ENCODE peak calls at places on chromosomes 1 and 21, in ten cellular contexts. One of them, this sample, is unnamed.

GRCh38 chr1:241738710-241739109 is 86.6 kb downstream of the WDR64 start:
- DNase-seq in osteocyte: no peak
- DNase-seq in HTR-8/SVneo: no peak
- DNase-seq in GM13976: no peak
- DNase-seq in fibroblast of lung: no peak
- DNase-seq in GM03348: no peak
- DNase-seq in B cell: no peak
- DNase-seq in spleen: no peak
- DNase-seq in myocyte: no peak
- DNase-seq in nephron progenitor cell: no peak
- DNase-seq in this sample: no peak

GRCh38 chr21:46323227-46323709 is 402 bp downstream of the C21orf58 start:
- DNase-seq in HTR-8/SVneo: no peak
- DNase-seq in B cell: peak
- DNase-seq in osteocyte: no peak
- DNase-seq in fibroblast of lung: peak
- DNase-seq in spleen: no peak
- DNase-seq in GM03348: peak
- DNase-seq in myocyte: no peak
- DNase-seq in GM13976: no peak
- DNase-seq in nephron progenitor cell: no peak
- DNase-seq in this sample: no peak

GRCh38 chr1:39672551-39672947 is 642 bp upstream of the NT5C1A start:
- DNase-seq in GM03348: no peak
- DNase-seq in myocyte: no peak
- DNase-seq in nephron progenitor cell: peak
- DNase-seq in spleen: no peak
- DNase-seq in fibroblast of lung: no peak
- DNase-seq in osteocyte: no peak
- DNase-seq in GM13976: peak
- DNase-seq in HTR-8/SVneo: no peak
- DNase-seq in B cell: no peak
- DNase-seq in this sample: no peak

GRCh38 chr1:46221749-46222148 is 18.6 kb downstream of the LURAP1 start:
- DNase-seq in spleen: no peak
- DNase-seq in myocyte: no peak
- DNase-seq in fibroblast of lung: no peak
- DNase-seq in GM13976: no peak
- DNase-seq in osteocyte: no peak
- DNase-seq in GM03348: no peak
- DNase-seq in HTR-8/SVneo: no peak
- DNase-seq in B cell: no peak
- DNase-seq in nephron progenitor cell: peak
- DNase-seq in this sample: no peak

GRCh38 chr1:16605532-16605931 is 7.8 kb downstream of the NBPF1 start:
- DNase-seq in HTR-8/SVneo: no peak
- DNase-seq in myocyte: no peak
- DNase-seq in GM03348: no peak
- DNase-seq in B cell: no peak
- DNase-seq in spleen: peak
- DNase-seq in osteocyte: peak
- DNase-seq in fibroblast of lung: no peak
- DNase-seq in GM13976: no peak
- DNase-seq in nephron progenitor cell: no peak
- DNase-seq in this sample: peak

GRCh38 chr1:24095140-24095859 is 16.6 kb downstream of the MYOM3 start:
- DNase-seq in B cell: no peak
- DNase-seq in fibroblast of lung: no peak
- DNase-seq in HTR-8/SVneo: no peak
- DNase-seq in nephron progenitor cell: no peak
- DNase-seq in spleen: no peak
- DNase-seq in osteocyte: no peak
- DNase-seq in GM03348: no peak
- DNase-seq in GM13976: no peak
- DNase-seq in myocyte: no peak
- DNase-seq in this sample: no peak

GRCh38 chr1:37038079-37038702 is 3.9 kb upstream of the GRIK3 start:
- DNase-seq in fibroblast of lung: no peak
- DNase-seq in osteocyte: no peak
- DNase-seq in B cell: no peak
- DNase-seq in spleen: no peak
- DNase-seq in HTR-8/SVneo: peak
- DNase-seq in GM13976: no peak
- DNase-seq in nephron progenitor cell: peak
- DNase-seq in myocyte: no peak
- DNase-seq in GM03348: no peak
- DNase-seq in this sample: no peak

GRCh38 chr1:51669191-51669590 is 52.3 kb downstream of the OSBPL9 start:
- DNase-seq in nephron progenitor cell: no peak
- DNase-seq in HTR-8/SVneo: no peak
- DNase-seq in GM13976: no peak
- DNase-seq in B cell: no peak
- DNase-seq in myocyte: no peak
- DNase-seq in fibroblast of lung: no peak
- DNase-seq in osteocyte: no peak
- DNase-seq in GM03348: no peak
- DNase-seq in spleen: no peak
- DNase-seq in this sample: no peak

GRCh38 chr1:99963041-99963795 is 6.6 kb upstream of the SLC35A3 start:
- DNase-seq in HTR-8/SVneo: no peak
- DNase-seq in GM13976: no peak
- DNase-seq in myocyte: no peak
- DNase-seq in spleen: no peak
- DNase-seq in nephron progenitor cell: no peak
- DNase-seq in osteocyte: no peak
- DNase-seq in GM03348: peak
- DNase-seq in B cell: no peak
- DNase-seq in fibroblast of lung: peak
- DNase-seq in this sample: no peak

GRCh38 chr1:151309851-151310323 is 17.3 kb downstream of the PI4KB start:
- DNase-seq in fibroblast of lung: peak
- DNase-seq in GM13976: no peak
- DNase-seq in GM03348: peak
- DNase-seq in spleen: no peak
- DNase-seq in HTR-8/SVneo: no peak
- DNase-seq in nephron progenitor cell: no peak
- DNase-seq in myocyte: peak
- DNase-seq in osteocyte: no peak
- DNase-seq in B cell: no peak
- DNase-seq in this sample: no peak

GRCh38 chr1:159071970-159072582 is 4.5 kb downstream of the AIM2 start:
- DNase-seq in B cell: no peak
- DNase-seq in GM03348: peak
- DNase-seq in fibroblast of lung: peak
- DNase-seq in osteocyte: no peak
- DNase-seq in HTR-8/SVneo: peak
- DNase-seq in myocyte: peak
- DNase-seq in nephron progenitor cell: peak
- DNase-seq in GM13976: peak
- DNase-seq in spleen: no peak
- DNase-seq in this sample: no peak

GRCh38 chr1:167541610-167542009 is 12.0 kb downstream of the CREG1 start:
- DNase-seq in B cell: no peak
- DNase-seq in spleen: no peak
- DNase-seq in fibroblast of lung: peak
- DNase-seq in HTR-8/SVneo: no peak
- DNase-seq in nephron progenitor cell: no peak
- DNase-seq in GM13976: no peak
- DNase-seq in GM03348: no peak
- DNase-seq in osteocyte: no peak
- DNase-seq in myocyte: no peak
- DNase-seq in this sample: no peak

GRCh38 chr1:208243851-208244583 is at the start of gene PLXNA2:
- DNase-seq in GM13976: peak
- DNase-seq in spleen: peak
- DNase-seq in myocyte: peak
- DNase-seq in HTR-8/SVneo: peak
- DNase-seq in nephron progenitor cell: peak
- DNase-seq in GM03348: peak
- DNase-seq in fibroblast of lung: peak
- DNase-seq in osteocyte: peak
- DNase-seq in B cell: peak
- DNase-seq in this sample: peak

GRCh38 chr1:6483010-6483760 is 8.3 kb downstream of the PLEKHG5 start:
- DNase-seq in fibroblast of lung: no peak
- DNase-seq in myocyte: no peak
- DNase-seq in HTR-8/SVneo: no peak
- DNase-seq in nephron progenitor cell: no peak
- DNase-seq in GM13976: no peak
- DNase-seq in B cell: no peak
- DNase-seq in spleen: no peak
- DNase-seq in GM03348: no peak
- DNase-seq in osteocyte: no peak
- DNase-seq in this sample: no peak

GRCh38 chr1:204323887-204324286 is 35.8 kb downstream of the PLEKHA6 start:
- DNase-seq in nephron progenitor cell: no peak
- DNase-seq in spleen: no peak
- DNase-seq in B cell: no peak
- DNase-seq in HTR-8/SVneo: peak
- DNase-seq in fibroblast of lung: peak
- DNase-seq in GM03348: peak
- DNase-seq in myocyte: no peak
- DNase-seq in GM13976: no peak
- DNase-seq in osteocyte: no peak
- DNase-seq in this sample: no peak

GRCh38 chr1:171422489-171422888 is 62.8 kb upstream of the PRRC2C start:
- DNase-seq in myocyte: no peak
- DNase-seq in nephron progenitor cell: no peak
- DNase-seq in HTR-8/SVneo: no peak
- DNase-seq in spleen: no peak
- DNase-seq in osteocyte: no peak
- DNase-seq in GM03348: peak
- DNase-seq in fibroblast of lung: peak
- DNase-seq in GM13976: no peak
- DNase-seq in B cell: no peak
- DNase-seq in this sample: no peak

GRCh38 chr21:42466700-42467612 is 29.1 kb downstream of the RSPH1 start:
- DNase-seq in osteocyte: no peak
- DNase-seq in nephron progenitor cell: no peak
- DNase-seq in spleen: no peak
- DNase-seq in GM03348: no peak
- DNase-seq in HTR-8/SVneo: peak
- DNase-seq in GM13976: peak
- DNase-seq in B cell: no peak
- DNase-seq in fibroblast of lung: peak
- DNase-seq in myocyte: peak
- DNase-seq in this sample: peak

GRCh38 chr1:33742663-33743062 is 121.2 kb upstream of the HMGB4 start:
- DNase-seq in HTR-8/SVneo: no peak
- DNase-seq in nephron progenitor cell: no peak
- DNase-seq in fibroblast of lung: no peak
- DNase-seq in myocyte: no peak
- DNase-seq in osteocyte: peak
- DNase-seq in GM13976: no peak
- DNase-seq in spleen: no peak
- DNase-seq in B cell: no peak
- DNase-seq in GM03348: no peak
- DNase-seq in this sample: no peak

GRCh38 chr21:25176637-25177412 is 430.5 kb downstream of the MRPL39 start:
- DNase-seq in myocyte: no peak
- DNase-seq in spleen: no peak
- DNase-seq in osteocyte: no peak
- DNase-seq in GM03348: no peak
- DNase-seq in fibroblast of lung: peak
- DNase-seq in B cell: no peak
- DNase-seq in HTR-8/SVneo: peak
- DNase-seq in GM13976: peak
- DNase-seq in nephron progenitor cell: no peak
- DNase-seq in this sample: no peak

GRCh38 chr1:85617582-85618237 is 37.1 kb downstream of the CCN1 start:
- DNase-seq in fibroblast of lung: peak
- DNase-seq in B cell: no peak
- DNase-seq in myocyte: peak
- DNase-seq in GM13976: peak
- DNase-seq in HTR-8/SVneo: no peak
- DNase-seq in GM03348: peak
- DNase-seq in nephron progenitor cell: no peak
- DNase-seq in spleen: no peak
- DNase-seq in osteocyte: no peak
- DNase-seq in this sample: no peak

GRCh38 chr1:905811-906531 is 17.8 kb upstream of the SAMD11 start:
- DNase-seq in myocyte: no peak
- DNase-seq in osteocyte: no peak
- DNase-seq in GM13976: peak
- DNase-seq in spleen: peak
- DNase-seq in HTR-8/SVneo: no peak
- DNase-seq in nephron progenitor cell: no peak
- DNase-seq in fibroblast of lung: no peak
- DNase-seq in GM03348: no peak
- DNase-seq in B cell: no peak
- DNase-seq in this sample: peak

GRCh38 chr1:9555942-9556341 is 16.7 kb downstream of the SLC25A33 start:
- DNase-seq in nephron progenitor cell: no peak
- DNase-seq in osteocyte: no peak
- DNase-seq in fibroblast of lung: no peak
- DNase-seq in myocyte: no peak
- DNase-seq in GM03348: no peak
- DNase-seq in spleen: no peak
- DNase-seq in GM13976: no peak
- DNase-seq in B cell: no peak
- DNase-seq in HTR-8/SVneo: no peak
- DNase-seq in this sample: no peak

GRCh38 chr1:7110306-7110705 is 325.1 kb downstream of the CAMTA1 start:
- DNase-seq in B cell: no peak
- DNase-seq in HTR-8/SVneo: no peak
- DNase-seq in osteocyte: no peak
- DNase-seq in spleen: no peak
- DNase-seq in nephron progenitor cell: no peak
- DNase-seq in myocyte: no peak
- DNase-seq in GM13976: no peak
- DNase-seq in GM03348: no peak
- DNase-seq in fibroblast of lung: peak
- DNase-seq in this sample: no peak

GRCh38 chr1:223363057-223363855 is 720 bp downstream of the SUSD4 start:
- DNase-seq in nephron progenitor cell: peak
- DNase-seq in fibroblast of lung: peak
- DNase-seq in GM13976: peak
- DNase-seq in HTR-8/SVneo: peak
- DNase-seq in osteocyte: no peak
- DNase-seq in B cell: no peak
- DNase-seq in spleen: no peak
- DNase-seq in GM03348: peak
- DNase-seq in myocyte: peak
- DNase-seq in this sample: no peak

GRCh38 chr21:15772654-15773053 is 42.9 kb downstream of the USP25 start:
- DNase-seq in HTR-8/SVneo: no peak
- DNase-seq in B cell: no peak
- DNase-seq in myocyte: no peak
- DNase-seq in osteocyte: no peak
- DNase-seq in GM03348: no peak
- DNase-seq in fibroblast of lung: peak
- DNase-seq in GM13976: no peak
- DNase-seq in nephron progenitor cell: no peak
- DNase-seq in spleen: no peak
- DNase-seq in this sample: no peak